ENCODE peak calls at places on chromosomes 11 and 22, in nine cellular contexts. I is cardiac muscle cell; X is colonic mucosa; Z is lower lobe of right lung; E is HepG2; S is uterus; H is esophagus muscularis mucosa; D is right cardiac atrium; B is CD8-positive, alpha-beta memory T cell. R is an unnamed sample. For H3K4me1 and H3K9me3, the result is how much of the 10 kb centered on the place peaks cover.

GRCh38 chr11:32154275-32154674 is 63.4 kb downstream of the RCN1 start:
- DNase-seq in S (no peak), H (no peak), E (no peak), D (no peak), X (no peak), I (peak), B (no peak), Z (no peak), R (peak)

GRCh38 chr22:23228503-23228902 is 48.2 kb downstream of the BCR start:
- DNase-seq in I (no peak), E (no peak), X (no peak), H (no peak), D (no peak), S (no peak), Z (no peak), B (no peak), R (no peak)

GRCh38 chr11:43644626-43645299 is 35.8 kb upstream of the HSD17B12 start:
- DNase-seq in D (no peak), B (no peak), E (peak), H (no peak), S (no peak), X (no peak), Z (no peak), I (peak), R (peak)

GRCh38 chr11:107301886-107302285 is 155.7 kb downstream of the CWF19L2 start:
- DNase-seq in X (no peak), E (no peak), Z (no peak), D (no peak), I (no peak), H (no peak), B (no peak), S (no peak), R (peak)

GRCh38 chr22:49077586-49077985 is 750.1 kb downstream of the BRD1 start:
- DNase-seq in I (no peak), S (no peak), E (no peak), D (no peak), Z (no peak), X (no peak), B (no peak), H (no peak), R (no peak)

GRCh38 chr11:68970921-68971636 is 9.7 kb downstream of the MRGPRD start:
- DNase-seq in H (no peak), I (no peak), S (peak), E (no peak), D (no peak), X (no peak), B (peak), Z (peak), R (no peak)

GRCh38 chr11:10807629-10808552 is 835 bp downstream of the EIF4G2 start:
- DNase-seq in S (peak), I (peak), D (peak), Z (peak), H (no peak), B (peak), X (peak), E (peak), R (peak)

GRCh38 chr11:86678823-86679222 is 6.4 kb upstream of the ME3 start:
- DNase-seq in H (no peak), I (no peak), D (no peak), S (no peak), X (no peak), E (no peak), Z (no peak), B (no peak), R (peak)

GRCh38 chr11:118415739-118416068 is 14.3 kb downstream of the ATP5MG start:
- DNase-seq in Z (no peak), H (no peak), B (peak), E (no peak), I (peak), X (peak), D (no peak), S (no peak), R (peak)

GRCh38 chr11:32231909-32232493 is 141.1 kb downstream of the RCN1 start:
- DNase-seq in S (no peak), X (no peak), D (no peak), E (peak), Z (no peak), I (peak), B (no peak), H (peak), R (peak)

GRCh38 chr11:47152953-47153950 is 23.4 kb downstream of the ARFGAP2 start:
- DNase-seq in X (peak), I (peak), E (peak), S (peak), B (peak), H (peak), Z (peak), D (peak), R (peak)

GRCh38 chr22:46348099-46348695 is 12.7 kb downstream of the TRMU start:
- DNase-seq in I (no peak), B (peak), E (no peak), S (no peak), Z (peak), X (no peak), D (peak), H (no peak), R (no peak)

GRCh38 chr22:36224245-36224644 is 15.1 kb downstream of the APOL2 start:
- DNase-seq in E (no peak), H (no peak), Z (no peak), I (no peak), S (no peak), X (no peak), D (no peak), B (no peak), R (no peak)

GRCh38 chr11:64856382-64857227 is 12.2 kb upstream of the CDC42BPG start:
- DNase-seq in X (peak), Z (peak), D (peak), B (no peak), I (peak), S (peak), E (peak), H (no peak), R (peak)

GRCh38 chr11:62024975-62025374 is 57.5 kb upstream of the FTH1 start:
- DNase-seq in D (no peak), E (peak), Z (no peak), H (no peak), B (no peak), S (no peak), X (no peak), I (no peak), R (no peak)

GRCh38 chr11:62020661-62021060 is 53.2 kb upstream of the FTH1 start:
- DNase-seq in Z (no peak), I (no peak), H (no peak), D (no peak), B (no peak), X (no peak), S (no peak), E (no peak), R (no peak)

GRCh38 chr11:62030071-62030684 is 62.7 kb upstream of the FTH1 start:
- DNase-seq in H (no peak), I (peak), S (no peak), B (no peak), D (no peak), X (no peak), Z (no peak), E (no peak), R (no peak)

GRCh38 chr11:62026739-62027138 is 59.3 kb upstream of the FTH1 start:
- DNase-seq in E (no peak), Z (no peak), H (no peak), S (no peak), I (no peak), X (no peak), B (no peak), D (no peak), R (no peak)

GRCh38 chr11:62025429-62026105 is 58.1 kb upstream of the FTH1 start:
- DNase-seq in D (peak), I (peak), B (peak), E (peak), Z (peak), S (peak), H (peak), X (peak), R (peak)
- H3K4me3 ChIP-seq in D (no peak), I (no peak), B (peak), E (peak), Z (no peak), S (no peak), H (no peak), X (no peak), R (peak)

DNA sequence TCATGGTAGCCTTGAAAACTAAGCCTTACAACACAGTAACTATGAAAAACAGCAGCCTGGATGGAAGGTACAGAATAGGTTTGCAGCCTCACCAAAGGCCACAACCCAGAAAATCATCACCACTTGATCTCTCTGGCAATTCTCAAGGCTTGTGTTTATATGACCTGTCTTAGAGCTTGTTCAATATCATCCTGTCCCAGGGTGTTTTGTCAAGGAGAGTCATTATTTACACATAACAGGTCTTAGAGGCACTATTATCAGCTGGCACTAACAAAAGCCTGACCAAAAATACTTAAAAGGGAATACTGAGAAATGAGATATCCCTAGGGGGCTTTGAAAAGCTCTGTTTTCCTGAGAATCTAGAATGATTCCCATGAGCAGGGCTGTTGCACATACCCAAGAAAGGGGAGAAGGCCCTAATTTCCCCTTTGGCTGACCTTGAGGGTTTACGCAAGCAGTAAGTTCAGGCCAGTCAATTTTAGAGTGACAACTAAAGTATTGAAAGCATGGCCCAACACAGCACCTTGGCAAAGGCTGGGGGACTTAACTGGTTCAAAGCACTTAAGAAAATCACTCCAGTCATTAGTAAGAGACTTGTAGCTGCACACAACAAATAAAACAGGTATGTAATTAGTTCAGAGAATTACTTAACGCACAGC is 7.9 kb downstream of the SC5D start:
- DNase-seq in E (no peak), H (no peak), Z (peak), X (no peak), S (no peak), D (no peak), B (no peak), I (peak), R (peak)
- H3K4me1 ChIP-seq in E (under half), H (under half), Z (under half), X (under half), S (under half), D (under half), B (under half), I (half or more), R (under half)

GRCh38 chr22:11307996-11308395 is 4220.0 kb upstream of the OR11H1 start:
- DNase-seq in X (no peak), Z (no peak), S (no peak), I (no peak), B (no peak), D (peak), E (no peak), H (peak), R (no peak)
- H3K9me3 ChIP-seq in X (under half), Z (under half), S (under half), I (under half), B (under half), D (under half), E (half or more), H (under half), R (under half)

GRCh38 chr22:16601437-16602223 is 9.0 kb upstream of the CCT8L2 start:
- DNase-seq in D (peak), I (no peak), H (no peak), Z (peak), S (peak), X (no peak), E (no peak), B (no peak), R (no peak)
- H3K4me3 ChIP-seq in D (peak), I (no peak), H (peak), Z (peak), S (peak), X (no peak), E (no peak), B (no peak), R (no peak)

GRCh38 chr11:22567759-22568158 is 57.9 kb downstream of the FANCF start:
- DNase-seq in S (no peak), X (no peak), E (no peak), H (no peak), B (no peak), D (no peak), Z (no peak), I (no peak), R (no peak)

GRCh38 chr11:22561283-22561682 is 64.3 kb downstream of the FANCF start:
- DNase-seq in X (no peak), I (no peak), Z (no peak), B (no peak), D (no peak), S (no peak), H (no peak), E (no peak), R (no peak)

DNA sequence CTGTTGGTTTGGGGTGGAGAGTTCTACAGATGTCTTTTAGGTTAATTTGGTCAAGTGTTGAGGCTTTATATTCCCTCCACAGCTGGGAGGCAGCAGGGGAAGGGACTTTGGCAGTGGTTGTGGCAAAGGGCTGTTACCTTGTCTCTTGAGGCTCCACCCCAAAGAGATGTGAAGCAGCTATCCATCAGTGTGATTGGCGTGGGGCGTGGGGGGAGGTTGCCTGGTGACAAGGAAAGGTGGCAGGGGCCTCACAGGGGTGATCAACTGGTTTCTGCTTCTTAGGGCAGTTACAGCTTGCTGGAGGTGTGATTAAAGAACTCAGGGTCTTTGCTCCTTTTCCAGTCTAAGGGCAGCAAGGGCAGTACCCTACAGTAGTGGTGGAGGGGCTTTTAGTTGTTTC is 59.3 kb downstream of the FANCF start:
- DNase-seq in H (no peak), B (no peak), E (no peak), X (no peak), I (no peak), D (no peak), S (no peak), Z (no peak), R (no peak)
- H3K4me1 ChIP-seq in H (under half), B (under half), E (under half), X (under half), I (under half), D (under half), S (under half), Z (under half), R (under half)

GRCh38 chr11:58775066-58775708 is 43.4 kb upstream of the GLYAT start:
- DNase-seq in I (no peak), Z (no peak), X (no peak), B (no peak), D (no peak), S (no peak), H (no peak), E (no peak), R (no peak)
- H3K9me3 ChIP-seq in I (under half), Z (under half), X (under half), B (under half), D (under half), S (under half), H (under half), E (under half), R (under half)

GRCh38 chr11:6746086-6746618 is 25.6 kb downstream of the OR2AG2 start:
- DNase-seq in Z (no peak), E (no peak), S (no peak), I (peak), X (peak), H (no peak), B (peak), D (no peak), R (peak)
- H3K4me3 ChIP-seq in Z (peak), E (no peak), S (no peak), I (no peak), X (peak), H (peak), B (peak), D (peak), R (no peak)

R was measured in mesenchymal stem cell.